ENCODE peak calls at places on chromosomes 5 and 9, in four cellular contexts. E, T, A and P are unnamed samples.

GRCh38 chr9:89177401-89178161 is 1.0 kb downstream of the SHC3 start:
- DNase-seq in E (no peak), T (no peak), A (no peak), P (no peak)

GRCh38 chr5:141858084-141858765 is 20.0 kb downstream of the PCDH1 start:
- DNase-seq in E (no peak), T (no peak), A (no peak), P (no peak)

GRCh38 chr9:78292026-78292425 is 4.9 kb upstream of the PSAT1 start:
- DNase-seq in E (no peak), T (no peak), A (no peak), P (no peak)

GRCh38 chr5:100517301-100517974 is 17.7 kb upstream of the FAM174A start:
- DNase-seq in E (peak), T (no peak), A (no peak), P (no peak)

GRCh38 chr5:113122053-113122452 is 145.5 kb downstream of the DCP2 start:
- DNase-seq in E (no peak), T (peak), A (peak), P (no peak)

GRCh38 chr9:75064307-75065025 is 23.5 kb downstream of the NMRK1 start:
- DNase-seq in E (no peak), T (no peak), A (peak), P (no peak)

GRCh38 chr9:22170990-22171663 is 162.0 kb upstream of the CDKN2B start:
- DNase-seq in E (no peak), T (no peak), A (no peak), P (no peak)

GRCh38 chr9:69919461-69920061 is 98.9 kb downstream of the CFAP95 start:
- DNase-seq in E (no peak), T (no peak), A (peak), P (no peak)

GRCh38 chr9:976805-977360 is 428 bp downstream of the DMRT3 start:
- DNase-seq in E (no peak), T (no peak), A (no peak), P (no peak)

GRCh38 chr9:37913480-37914153 is 9.7 kb upstream of the SLC25A51 start:
- DNase-seq in E (peak), T (peak), A (peak), P (peak)

GRCh38 chr9:130186839-130187522 is 14.8 kb downstream of the NCS1 start:
- DNase-seq in E (peak), T (peak), A (peak), P (no peak)

GRCh38 chr9:129682381-129682780 is 16.9 kb downstream of the PRRX2 start:
- DNase-seq in E (no peak), T (no peak), A (no peak), P (no peak)

GRCh38 chr5:16593013-16593412 is 23.8 kb downstream of the RETREG1 start:
- DNase-seq in E (no peak), T (peak), A (no peak), P (no peak)

GRCh38 chr5:110414360-110414759 is 312.1 kb downstream of the TMEM232 start:
- DNase-seq in E (no peak), T (no peak), A (peak), P (peak)
- TF ChIP-seq CTCF in E (no peak), T (peak), A (no peak), P (no peak)

GRCh38 chr5:78294250-78295034 is at the start of gene AP3B1:
- DNase-seq in E (peak), T (peak), A (peak), P (peak)
- TF ChIP-seq POLR2A in E (peak), T (peak), A (peak), P (peak)

GRCh38 chr9:136119259-136120118 is 814 bp upstream of the TMEM250 start:
- DNase-seq in E (no peak), T (peak), A (peak), P (peak)

GRCh38 chr9:136118061-136118366 is 661 bp downstream of the TMEM250 start:
- DNase-seq in E (no peak), T (no peak), A (no peak), P (no peak)

GRCh38 chr9:136120119-136120393 is 1.4 kb upstream of the TMEM250 start:
- DNase-seq in E (no peak), T (no peak), A (no peak), P (no peak)

GRCh38 chr9:136117291-136118060 is 1.2 kb downstream of the TMEM250 start:
- DNase-seq in E (no peak), T (peak), A (no peak), P (peak)

DNA sequence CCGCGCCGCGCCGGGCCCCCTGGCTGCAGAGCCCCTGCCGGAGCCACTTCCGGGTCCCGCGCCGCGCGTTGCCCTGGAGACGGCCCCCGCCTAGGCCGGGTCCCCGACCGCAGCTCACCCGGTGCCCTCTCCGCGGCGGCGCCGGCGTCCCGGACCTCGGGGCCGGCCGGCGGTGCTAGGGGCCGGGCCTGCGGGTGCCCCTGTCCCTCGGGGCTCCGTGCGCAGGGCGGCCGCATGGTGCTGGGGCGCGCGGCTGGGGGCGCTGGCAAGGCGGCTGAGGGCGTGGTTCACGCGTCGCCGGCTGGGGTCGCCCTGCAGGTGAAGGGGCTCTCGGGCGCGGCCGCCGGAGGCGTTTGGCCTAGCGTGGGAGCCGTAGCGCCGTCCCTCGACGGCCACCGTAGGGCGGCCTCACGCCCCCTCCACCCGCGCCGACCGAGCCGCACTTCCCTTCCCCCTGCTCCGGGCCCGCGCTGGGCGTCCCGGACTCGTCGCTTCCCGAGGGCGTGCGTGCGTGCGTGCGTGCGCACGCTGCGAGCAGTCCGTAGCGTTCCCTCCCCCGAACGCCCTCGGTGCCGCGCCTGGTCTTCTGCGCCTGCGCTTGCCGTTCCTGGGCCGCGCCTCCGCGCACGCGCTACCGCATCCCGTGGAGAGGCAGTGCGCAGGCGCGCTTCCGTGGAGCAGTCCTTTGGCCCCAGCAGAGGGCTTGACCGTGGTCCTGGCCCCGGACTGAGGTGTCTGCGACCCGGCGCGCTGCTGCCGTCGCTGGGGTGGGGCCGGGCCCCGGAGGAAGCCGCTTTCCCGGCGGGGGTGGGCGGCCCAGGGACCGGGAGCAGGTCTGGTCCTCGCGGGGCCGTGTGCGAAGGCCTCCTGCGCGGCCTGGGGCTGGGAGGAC is at the start of gene TMEM250:
- DNase-seq in E (peak), T (peak), A (peak), P (peak)
- TF ChIP-seq CTCF in E (peak), T (no peak), A (peak), P (no peak)

DNA sequence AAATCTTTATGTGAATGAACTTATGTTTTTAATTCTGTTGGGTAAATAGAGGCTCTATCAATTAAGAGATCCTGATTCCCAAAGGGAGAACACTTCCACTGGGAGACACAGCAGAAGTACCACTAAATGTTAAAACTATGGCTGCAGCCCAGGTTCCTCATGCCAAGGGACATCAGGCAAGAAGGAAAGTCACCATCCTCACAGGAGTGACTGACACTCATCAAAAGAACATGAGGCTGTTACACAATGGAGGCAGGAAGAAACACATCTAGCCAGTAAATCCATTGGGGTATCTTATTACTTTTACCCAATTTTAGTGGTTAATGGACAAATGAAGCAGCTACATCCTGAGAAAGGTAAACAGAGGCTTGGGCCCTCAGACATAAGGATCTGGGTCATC is 94.4 kb downstream of the MAPKAP1 start:
- DNase-seq in E (no peak), T (no peak), A (no peak), P (no peak)
- TF ChIP-seq POLR2A in E (no peak), T (no peak), A (no peak), P (no peak)

GRCh38 chr5:55226934-55227737 is at the start of gene MCIDAS:
- DNase-seq in E (no peak), T (peak), A (peak), P (peak)
- TF ChIP-seq CTCF in E (no peak), T (no peak), A (no peak), P (no peak)

GRCh38 chr5:163548649-163549048 is 43.2 kb downstream of the MAT2B start:
- DNase-seq in E (no peak), T (no peak), A (no peak), P (no peak)
- TF ChIP-seq POLR2A in E (no peak), T (no peak), A (no peak), P (no peak)

GRCh38 chr9:34375901-34376595 is 650 bp downstream of the MYORG start:
- DNase-seq in E (peak), T (peak), A (no peak), P (peak)
- TF ChIP-seq CTCF in E (peak), T (no peak), A (no peak), P (no peak)

GRCh38 chr9:10612649-10613398 is at the start of gene PTPRD:
- DNase-seq in E (peak), T (no peak), A (peak), P (peak)
- TF ChIP-seq POLR2A in E (no peak), T (no peak), A (no peak), P (no peak)